ENCODE peak calls at places on chromosomes 2 and 18, in nine cellular contexts. R is fibroblast of mammary gland; M is AG09309; J is lower leg skin; P is A549; V is B cell; Y is CD8-positive, alpha-beta T cell; F is nephron progenitor cell; Z is spleen. H is an unnamed sample.

GRCh38 chr2:101773137-101773536 is 75.6 kb downstream of the MAP4K4 start:
- DNase-seq in Z (no peak), V (no peak), P (no peak), J (no peak), R (no peak), F (no peak), M (no peak), Y (no peak), H (no peak)

GRCh38 chr2:42562474-42563144 is 5.8 kb upstream of the MTA3 start:
- DNase-seq in Z (no peak), V (no peak), R (no peak), Y (no peak), F (no peak), P (no peak), J (peak), M (no peak), H (no peak)

GRCh38 chr2:85131116-85131515 is 2.1 kb upstream of the TCF7L1 start:
- DNase-seq in V (peak), Z (no peak), Y (no peak), M (no peak), R (peak), P (peak), J (no peak), F (peak), H (no peak)

GRCh38 chr2:162234620-162235462 is 8.4 kb downstream of the FAP start:
- DNase-seq in R (no peak), V (no peak), F (no peak), Z (no peak), J (no peak), P (no peak), M (no peak), Y (no peak), H (no peak)

GRCh38 chr2:142130111-142131015 is 453 bp downstream of the LRP1B start:
- DNase-seq in Y (no peak), V (peak), M (no peak), F (peak), R (peak), P (peak), Z (peak), J (peak), H (no peak)

GRCh38 chr2:3174626-3175567 is 202.7 kb downstream of the EIPR1 start:
- DNase-seq in R (no peak), Y (no peak), V (no peak), F (no peak), P (no peak), M (no peak), J (no peak), Z (peak), H (no peak)

GRCh38 chr2:72757177-72757775 is 68.6 kb downstream of the EXOC6B start:
- DNase-seq in R (no peak), Y (no peak), V (no peak), F (peak), J (no peak), Z (no peak), P (peak), M (peak), H (peak)

GRCh38 chr2:65416945-65417344 is 15.5 kb downstream of the SPRED2 start:
- DNase-seq in J (no peak), P (no peak), Y (no peak), Z (no peak), M (no peak), R (no peak), V (no peak), F (no peak), H (no peak)

GRCh38 chr2:7721413-7721995 is 804.3 kb downstream of the RNF144A start:
- DNase-seq in Z (no peak), F (no peak), Y (no peak), P (no peak), M (no peak), J (no peak), V (no peak), R (peak), H (no peak)

GRCh38 chr2:201932511-201932910 is 101.1 kb upstream of the FZD7 start:
- DNase-seq in M (no peak), F (no peak), R (no peak), Z (no peak), P (no peak), J (no peak), Y (no peak), V (no peak), H (no peak)

GRCh38 chr2:20584637-20585321 is 66.1 kb downstream of the HS1BP3 start:
- DNase-seq in P (peak), Y (no peak), J (peak), M (peak), V (no peak), Z (peak), R (peak), F (peak), H (peak)

GRCh38 chr2:159202568-159203071 is 83.9 kb downstream of the WDSUB1 start:
- DNase-seq in V (no peak), M (peak), J (no peak), Y (no peak), F (no peak), R (peak), Z (no peak), P (peak), H (peak)

DNA sequence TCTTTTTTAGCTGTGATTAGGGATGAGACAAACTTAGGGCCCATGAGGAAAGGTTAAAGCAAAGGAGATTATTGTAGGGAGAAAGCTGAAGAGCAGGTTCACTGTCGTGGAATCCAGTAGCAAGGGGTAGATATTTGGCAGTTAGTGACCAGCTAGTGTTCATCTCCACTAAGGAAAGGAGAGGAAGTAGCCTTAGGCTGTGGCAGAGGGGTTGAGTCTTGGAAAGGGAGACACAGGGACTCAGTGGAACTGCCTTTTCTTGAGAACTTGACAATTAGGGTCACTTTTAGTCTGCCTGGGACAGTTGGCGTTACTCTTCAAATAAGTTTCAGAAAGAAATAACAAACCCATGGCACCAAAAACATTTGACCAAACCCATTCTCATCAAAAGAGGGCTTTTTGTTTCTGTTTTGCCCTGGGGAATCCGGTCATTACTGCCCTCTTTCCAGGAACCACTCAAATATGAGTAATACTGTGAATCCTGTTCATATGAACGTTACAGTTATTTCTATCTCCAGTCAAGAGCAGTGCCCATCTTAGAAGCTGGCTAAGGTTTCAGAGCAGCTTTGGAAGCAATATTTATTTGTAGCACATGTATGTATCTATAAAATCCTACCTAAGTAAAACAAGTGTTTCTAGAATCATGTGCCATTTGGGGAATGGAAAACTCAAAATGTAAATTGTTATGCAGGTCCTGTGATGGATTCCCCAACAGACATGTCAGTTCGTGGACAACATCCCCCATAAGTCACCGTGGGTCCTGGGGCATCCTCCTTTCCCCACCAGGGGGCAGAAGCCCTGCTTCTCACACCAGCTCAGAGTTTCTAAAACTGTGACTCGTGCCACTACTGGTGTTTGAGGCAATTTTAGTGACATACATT is 77.3 kb upstream of the PHLPP1 start:
- DNase-seq in F (no peak), V (peak), Y (peak), R (no peak), Z (no peak), M (no peak), P (peak), J (no peak), H (no peak)
- TF ChIP-seq CTCF in F (peak), V (peak), Y (peak), R (peak), Z (peak), M (peak), P (peak), J (no peak), H (peak)

DNA sequence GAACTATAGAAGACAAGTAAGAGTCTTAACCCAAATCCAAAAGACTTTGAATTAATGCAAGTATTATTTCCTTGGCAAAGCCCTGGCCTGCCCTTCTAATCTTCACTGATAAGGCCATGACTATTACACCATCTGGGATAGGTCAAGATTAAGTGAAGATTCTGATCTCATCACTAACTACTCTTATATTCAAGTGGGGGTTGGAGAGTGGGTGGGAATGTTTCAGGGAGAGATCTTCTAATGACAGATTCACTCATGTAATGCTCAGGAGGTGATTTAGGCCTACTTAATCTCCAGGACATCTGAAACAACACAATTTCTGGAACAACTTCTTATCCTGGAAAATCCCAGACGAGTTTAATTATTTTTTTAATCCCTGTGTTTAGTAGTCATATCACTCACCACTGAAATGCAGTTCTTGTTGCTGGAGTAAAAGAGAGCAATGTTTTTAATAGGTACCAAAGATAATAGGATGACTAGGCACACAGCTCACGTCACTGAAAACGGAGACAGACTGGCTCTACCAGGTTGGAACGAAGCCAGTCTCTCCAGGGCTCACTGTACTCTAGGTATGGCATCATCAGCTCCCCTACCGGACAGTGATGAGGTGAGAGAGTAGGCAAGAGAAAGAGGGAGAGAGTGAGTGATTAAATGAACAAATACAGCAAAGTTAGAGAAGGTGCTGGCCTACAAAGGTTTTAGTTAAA is 133.1 kb downstream of the NCKAP5 start:
- DNase-seq in F (no peak), V (no peak), J (no peak), R (no peak), M (peak), Y (no peak), Z (no peak), P (peak), H (peak)
- TF ChIP-seq CTCF in F (no peak), V (no peak), J (no peak), R (no peak), M (peak), Y (no peak), Z (no peak), P (no peak), H (peak)

GRCh38 chr2:127195140-127196074 is 24.7 kb downstream of the CYP27C1 start:
- DNase-seq in Z (peak), Y (no peak), V (no peak), P (no peak), F (no peak), J (no peak), M (no peak), R (no peak), H (no peak)

GRCh38 chr2:127199223-127199622 is 20.9 kb downstream of the CYP27C1 start:
- DNase-seq in Z (peak), R (no peak), Y (no peak), P (no peak), J (no peak), V (no peak), M (no peak), F (no peak), H (no peak)

GRCh38 chr2:127197475-127198385 is 22.4 kb downstream of the CYP27C1 start:
- DNase-seq in P (peak), V (peak), F (peak), R (peak), M (no peak), Z (peak), J (no peak), Y (peak), H (peak)

GRCh38 chr2:127196549-127196948 is 23.6 kb downstream of the CYP27C1 start:
- DNase-seq in F (no peak), R (no peak), Z (no peak), P (no peak), V (no peak), J (no peak), M (no peak), Y (no peak), H (no peak)

DNA sequence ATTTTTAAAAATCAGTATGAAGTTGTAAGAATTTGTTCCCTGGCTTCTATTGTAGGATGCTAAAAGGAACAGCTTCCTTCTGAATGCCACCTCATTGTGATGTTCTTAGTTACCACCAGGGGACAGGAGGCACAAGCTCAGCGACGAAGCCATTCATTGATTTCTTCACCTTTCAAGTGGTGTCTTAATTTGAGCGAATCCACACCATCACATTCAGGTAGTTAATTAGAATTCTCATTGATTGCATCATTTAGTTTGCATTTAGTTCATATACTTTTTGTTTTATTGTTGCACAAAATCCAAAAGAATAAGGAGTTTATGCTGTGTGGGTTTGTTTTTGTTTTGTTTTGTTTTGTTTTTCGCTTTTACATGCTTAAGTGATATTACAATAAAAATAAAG is 23.1 kb downstream of the CYP27C1 start:
- DNase-seq in R (no peak), V (no peak), Y (no peak), J (no peak), F (no peak), P (peak), M (no peak), Z (no peak), H (no peak)
- TF ChIP-seq CTCF in R (peak), V (peak), Y (peak), J (no peak), F (no peak), P (no peak), M (peak), Z (no peak), H (peak)

GRCh38 chr18:12890500-12890899 is 6.5 kb upstream of the PTPN2 start:
- DNase-seq in F (no peak), R (no peak), M (no peak), P (peak), Y (no peak), Z (no peak), J (no peak), V (no peak), H (no peak)
- TF ChIP-seq CTCF in F (no peak), R (peak), M (no peak), P (no peak), Y (no peak), Z (no peak), J (no peak), V (no peak), H (peak)

DNA sequence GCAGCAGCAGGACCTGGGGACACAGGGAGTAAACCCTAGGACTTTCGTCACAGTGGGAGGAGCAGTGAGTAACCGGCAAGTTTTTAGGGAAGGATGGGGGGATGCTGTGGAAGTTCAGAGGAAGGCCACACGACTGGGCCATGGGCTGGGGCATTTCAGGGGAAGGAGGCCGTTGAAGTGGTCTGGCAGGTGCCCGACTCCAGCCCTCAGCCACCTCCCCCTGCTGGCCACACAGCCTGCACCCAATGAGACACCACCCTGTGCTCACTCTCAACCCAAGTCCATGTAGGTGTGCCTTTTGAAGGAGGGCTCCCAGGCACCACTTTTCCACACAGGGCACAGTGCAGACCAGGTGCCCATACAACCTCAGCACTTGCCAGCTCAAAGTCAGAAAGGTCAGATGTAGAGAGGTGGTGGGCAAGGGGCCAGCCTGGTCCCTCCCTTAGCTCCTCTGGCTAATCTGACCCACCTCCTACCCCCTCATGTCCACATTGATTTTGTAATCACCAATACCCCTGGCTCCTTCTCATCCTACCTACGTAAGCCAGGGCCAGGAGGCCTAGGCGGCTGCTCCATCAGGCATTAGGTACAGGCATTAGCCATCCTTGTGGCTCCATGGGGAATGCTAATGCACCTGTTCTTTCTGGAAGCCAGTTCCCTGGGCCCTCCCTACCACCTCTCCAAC is 211.2 kb downstream of the SMAD2 start:
- DNase-seq in F (no peak), J (no peak), Z (no peak), P (no peak), V (no peak), R (no peak), M (no peak), Y (no peak), H (no peak)
- TF ChIP-seq CTCF in F (no peak), J (no peak), Z (no peak), P (no peak), V (no peak), R (no peak), M (no peak), Y (no peak), H (no peak)

DNA sequence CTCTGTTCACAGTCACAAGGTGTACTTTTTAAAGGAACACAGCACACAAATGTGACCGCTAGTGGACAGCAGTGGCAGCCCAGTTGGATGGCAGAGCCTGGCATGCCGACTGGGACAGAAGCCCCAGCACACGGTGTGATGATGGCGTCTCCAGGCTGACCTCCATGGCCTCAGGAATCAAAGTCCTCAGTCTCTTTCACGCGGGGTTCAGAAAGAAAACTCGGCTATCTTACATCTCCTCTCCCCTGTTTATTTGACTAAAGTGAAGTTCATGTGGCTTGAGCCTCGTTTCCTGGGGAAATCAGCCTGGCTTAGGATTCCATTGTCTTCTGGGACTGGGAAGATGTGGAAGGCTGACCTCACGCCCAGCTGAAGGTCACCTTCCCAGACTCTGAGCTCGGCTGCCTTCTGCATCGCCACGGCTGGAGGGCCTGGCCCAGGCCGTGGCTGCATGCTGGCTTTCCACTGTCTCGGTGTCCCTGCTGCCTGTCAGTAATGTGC is 56.1 kb downstream of the ASAP2 start:
- DNase-seq in F (no peak), P (no peak), M (no peak), V (no peak), R (no peak), J (no peak), Z (no peak), Y (no peak), H (no peak)
- TF ChIP-seq CTCF in F (no peak), P (no peak), M (no peak), V (no peak), R (no peak), J (no peak), Z (no peak), Y (no peak), H (no peak)

H was measured in HFFc6.